ENCODE peak calls at places on chromosomes 4 and X, in four cellular contexts. O is activated effector memory CD4-positive, alpha-beta T cell treated with anti-CD3 and anti-CD28 coated beads, Interleukin-2, amount 50 U/mL, for 16 hours; W is GM03348; U is EH. A is an unnamed sample.
A peak's percentile ranks its signal among the peaks of the same experiment; 100 is the strongest.

GRCh38 chr4:1365271-1366178 is 18.5 kb downstream of the UVSSA start:
- DNase-seq in O (no peak), W (no peak), U (no peak), A (no peak)

GRCh38 chr4:24266951-24267577 is 317.3 kb downstream of the DHX15 start:
- DNase-seq in O (no peak), W (no peak), U (peak; percentile 2), A (peak; percentile 98)

GRCh38 chrX:141176586-141177451 is at the start of gene LDOC1:
- DNase-seq in O (peak; percentile 90), W (peak; percentile 97), U (peak; percentile 73), A (peak; percentile 74)

GRCh38 chr4:165301833-165302232 is 25.6 kb upstream of the MSMO1 start:
- DNase-seq in O (no peak), W (peak; percentile 37), U (peak; percentile 4), A (peak; percentile 66)

GRCh38 chr4:185792384-185793146 is 19.4 kb downstream of the SORBS2 start:
- DNase-seq in O (no peak), W (peak; percentile 81), U (peak; percentile 98), A (peak; percentile 87)

GRCh38 chr4:181970356-181970755 is 272.8 kb upstream of the TENM3 start:
- DNase-seq in O (no peak), W (peak; percentile 15), U (no peak), A (no peak)

GRCh38 chrX:793216-793770 is 162.7 kb downstream of the SHOX start:
- DNase-seq in O (peak; percentile 19), W (no peak), U (no peak), A (no peak)

GRCh38 chr4:87211249-87211952 is 9.0 kb downstream of the KLHL8 start:
- DNase-seq in O (no peak), W (no peak), U (no peak), A (no peak)

GRCh38 chrX:69165116-69165651 is at the start of gene PJA1:
- DNase-seq in O (peak; percentile 88), W (peak; percentile 91), U (peak; percentile 74), A (peak; percentile 72)

A was measured in fibroblast of lung.